ENCODE peak calls at places on chromosomes 7 and 10, in four cellular contexts. M, C, F and H are unnamed samples.

GRCh38 chr7:138665669-138666140 is 35.5 kb downstream of the SVOPL start:
- DNase-seq in M (no peak), F (no peak), C (no peak), H (no peak)

GRCh38 chr7:20598479-20599419 is 16.7 kb upstream of the ABCB5 start:
- DNase-seq in C (no peak), M (no peak), F (peak), H (peak)

GRCh38 chr7:2470204-2471021 is 5.8 kb downstream of the GRIFIN start:
- DNase-seq in C (no peak), M (no peak), F (no peak), H (no peak)

GRCh38 chr10:8803992-8804391 is 749.5 kb downstream of the GATA3 start:
- DNase-seq in C (no peak), M (no peak), F (no peak), H (no peak)

GRCh38 chr10:91689731-91690168 is 56.9 kb upstream of the PPP1R3C start:
- DNase-seq in C (no peak), F (peak), M (no peak), H (no peak)

GRCh38 chr7:6655636-6656385 is 18.7 kb downstream of the ZNF316 start:
- DNase-seq in F (no peak), M (no peak), C (no peak), H (no peak)

GRCh38 chr7:149427096-149427680 is 33.7 kb downstream of the ZNF777 start:
- DNase-seq in M (no peak), C (no peak), F (no peak), H (no peak)

GRCh38 chr10:133324198-133324792 is 12.4 kb downstream of the CALY start:
- DNase-seq in F (peak), M (peak), C (no peak), H (peak)

GRCh38 chr10:103610083-103610472 is 116.6 kb downstream of the NEURL1 start:
- DNase-seq in C (no peak), M (no peak), F (no peak), H (no peak)

GRCh38 chr7:13198741-13199140 is 511.3 kb downstream of the ARL4A start:
- DNase-seq in M (no peak), C (no peak), F (no peak), H (no peak)

GRCh38 chr10:43221419-43222293 is 45.2 kb downstream of the RASGEF1A start:
- DNase-seq in C (no peak), F (no peak), M (peak), H (peak)
- TF ChIP-seq CTCF in C (peak), F (peak), M (peak), H (peak)

DNA sequence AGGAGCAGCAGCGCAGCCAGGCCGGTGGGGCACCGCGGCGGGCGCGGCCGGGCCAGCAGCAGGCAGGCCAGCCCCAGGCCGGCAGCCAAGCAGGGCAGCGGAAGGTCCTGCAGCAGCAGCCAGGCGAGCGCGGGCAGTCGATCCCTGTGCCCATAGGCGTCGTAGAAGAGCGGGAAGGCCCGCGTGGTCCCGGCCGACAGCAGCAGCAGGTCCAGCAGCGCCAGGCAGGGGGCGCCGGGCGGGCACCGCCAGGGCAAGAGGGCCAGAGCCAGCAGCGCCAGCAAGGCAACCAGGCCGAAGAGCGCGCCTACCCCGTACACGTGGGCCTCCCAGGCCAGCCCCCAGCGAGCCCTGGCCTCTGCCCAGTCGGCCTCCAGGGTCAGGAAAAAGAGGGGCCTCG is 8.4 kb upstream of the RBM28 start:
- DNase-seq in C (peak), M (peak), F (peak), H (peak)
- TF ChIP-seq CTCF in C (peak), M (peak), F (peak), H (no peak)

GRCh38 chr7:123367508-123368122 is 166.8 kb downstream of the IQUB start:
- DNase-seq in C (no peak), M (no peak), F (peak), H (peak)
- TF ChIP-seq CTCF in C (peak), M (peak), F (peak), H (peak)

GRCh38 chr7:74284781-74285259 is 4.4 kb upstream of the CLIP2 start:
- DNase-seq in F (no peak), C (no peak), M (no peak), H (no peak)
- TF ChIP-seq CTCF in F (no peak), C (no peak), M (no peak), H (no peak)

GRCh38 chr10:61356342-61356741 is 96.8 kb downstream of the TMEM26 start:
- DNase-seq in M (no peak), F (no peak), C (no peak), H (no peak)
- TF ChIP-seq CTCF in M (no peak), F (no peak), C (no peak), H (no peak)